ENCODE peak calls at places on chromosomes 1 and 21, in four cellular contexts. One of them, this sample, is unnamed.
A peak's percentile ranks its signal among the peaks of the same experiment; 100 is the strongest.

GRCh38 chr1:208235983-208236761 is 8.0 kb downstream of the PLXNA2 start:
- DNase-seq in A549: no peak
- DNase-seq in HepG2: peak; percentile 85
- DNase-seq in K562: peak; percentile 73
- DNase-seq in this sample: no peak

GRCh38 chr1:170175477-170175876 is 29.7 kb downstream of the NTMT2 start:
- DNase-seq in A549: no peak
- DNase-seq in HepG2: no peak
- DNase-seq in K562: no peak
- DNase-seq in this sample: no peak

GRCh38 chr21:44911384-44912157 is 9.1 kb downstream of the ITGB2 start:
- DNase-seq in A549: peak; percentile 56
- DNase-seq in HepG2: peak; percentile 46
- DNase-seq in K562: peak; percentile 68
- DNase-seq in this sample: no peak

GRCh38 chr1:31108861-31109260 is 43.3 kb upstream of the PUM1 start:
- DNase-seq in A549: no peak
- DNase-seq in HepG2: no peak
- DNase-seq in K562: no peak
- DNase-seq in this sample: no peak

GRCh38 chr1:10474613-10475507 is at the start of gene PEX14:
- DNase-seq in A549: peak; percentile 82
- DNase-seq in HepG2: peak; percentile 84
- DNase-seq in K562: peak; percentile 98
- DNase-seq in this sample: peak; percentile 94

GRCh38 chr1:70504176-70504820 is 93.2 kb downstream of the CTH start:
- DNase-seq in A549: peak; percentile 29
- DNase-seq in HepG2: peak; percentile 71
- DNase-seq in K562: peak; percentile 77
- DNase-seq in this sample: no peak

GRCh38 chr1:63023637-63024036 is 239.7 kb downstream of the ATG4C start:
- DNase-seq in A549: no peak
- DNase-seq in HepG2: no peak
- DNase-seq in K562: no peak
- DNase-seq in this sample: no peak

GRCh38 chr1:31787261-31787660 is 23.1 kb upstream of the ADGRB2 start:
- DNase-seq in A549: no peak
- DNase-seq in HepG2: no peak
- DNase-seq in K562: no peak
- DNase-seq in this sample: peak; percentile 5

GRCh38 chr1:160539896-160540858 is 17.1 kb upstream of the SLAMF6 start:
- DNase-seq in A549: no peak
- DNase-seq in HepG2: peak; percentile 9
- DNase-seq in K562: peak; percentile 99
- DNase-seq in this sample: no peak

GRCh38 chr1:2115008-2115921 is 65.1 kb downstream of the PRKCZ start:
- DNase-seq in A549: no peak
- DNase-seq in HepG2: no peak
- DNase-seq in K562: no peak
- DNase-seq in this sample: no peak

GRCh38 chr1:3468236-3469103 is 14.0 kb downstream of the ARHGEF16 start:
- DNase-seq in A549: no peak
- DNase-seq in HepG2: no peak
- DNase-seq in K562: no peak
- DNase-seq in this sample: peak; percentile 9

GRCh38 chr1:32128479-32128878 is 20.6 kb downstream of the KPNA6 start:
- DNase-seq in A549: no peak
- DNase-seq in HepG2: no peak
- DNase-seq in K562: no peak
- DNase-seq in this sample: no peak

GRCh38 chr1:186476306-186477040 is 15.6 kb upstream of the PDC start:
- DNase-seq in A549: no peak
- DNase-seq in HepG2: no peak
- DNase-seq in K562: no peak
- DNase-seq in this sample: no peak

GRCh38 chr1:39799770-39800470 is 11.3 kb upstream of the BMP8B start:
- DNase-seq in A549: peak; percentile 69
- DNase-seq in HepG2: peak; percentile 52
- DNase-seq in K562: peak; percentile 86
- DNase-seq in this sample: peak; percentile 88
- TF ChIP-seq HMGXB4 in A549: no peak
- TF ChIP-seq HMGXB4 in HepG2: no peak
- TF ChIP-seq HMGXB4 in K562: no peak
- TF ChIP-seq HMGXB4 in this sample: no peak

GRCh38 chr1:97174039-97174704 is 452.6 kb downstream of the PTBP2 start:
- DNase-seq in A549: no peak
- DNase-seq in HepG2: no peak
- DNase-seq in K562: no peak
- DNase-seq in this sample: no peak
- TF ChIP-seq NR3C1 in A549: no peak
- TF ChIP-seq NR3C1 in HepG2: no peak
- TF ChIP-seq NR3C1 in K562: no peak
- TF ChIP-seq NR3C1 in this sample: no peak

GRCh38 chr1:20401405-20402010 is 84.5 kb downstream of the CAMK2N1 start:
- DNase-seq in A549: no peak
- DNase-seq in HepG2: no peak
- DNase-seq in K562: no peak
- DNase-seq in this sample: no peak
- TF ChIP-seq HMGXB4 in A549: no peak
- TF ChIP-seq HMGXB4 in HepG2: no peak
- TF ChIP-seq HMGXB4 in K562: no peak
- TF ChIP-seq HMGXB4 in this sample: no peak

GRCh38 chr1:19342894-19343616 is 30.9 kb downstream of the SLC66A1 start:
- DNase-seq in A549: no peak
- DNase-seq in HepG2: no peak
- DNase-seq in K562: no peak
- DNase-seq in this sample: no peak

GRCh38 chr1:19345391-19345790 is 33.3 kb downstream of the SLC66A1 start:
- DNase-seq in A549: no peak
- DNase-seq in HepG2: no peak
- DNase-seq in K562: no peak
- DNase-seq in this sample: no peak

GRCh38 chr1:19343617-19344350 is 31.7 kb downstream of the SLC66A1 start:
- DNase-seq in A549: no peak
- DNase-seq in HepG2: no peak
- DNase-seq in K562: no peak
- DNase-seq in this sample: no peak

GRCh38 chr1:19344831-19345230 is 32.7 kb downstream of the SLC66A1 start:
- DNase-seq in A549: no peak
- DNase-seq in HepG2: no peak
- DNase-seq in K562: no peak
- DNase-seq in this sample: no peak

GRCh38 chr1:19344372-19344810 is 32.3 kb downstream of the SLC66A1 start:
- DNase-seq in A549: peak; percentile 44
- DNase-seq in HepG2: peak; percentile 30
- DNase-seq in K562: peak; percentile 67
- DNase-seq in this sample: peak; percentile 81
- TF ChIP-seq NR3C1 in A549: no peak
- TF ChIP-seq NR3C1 in HepG2: no peak
- TF ChIP-seq NR3C1 in K562: no peak
- TF ChIP-seq NR3C1 in this sample: no peak

GRCh38 chr1:212600071-212600915 is 8.3 kb upstream of the ATF3 start:
- DNase-seq in A549: no peak
- DNase-seq in HepG2: no peak
- DNase-seq in K562: no peak
- DNase-seq in this sample: no peak

GRCh38 chr1:212597495-212597894 is 11.1 kb upstream of the ATF3 start:
- DNase-seq in A549: no peak
- DNase-seq in HepG2: no peak
- DNase-seq in K562: no peak
- DNase-seq in this sample: no peak

GRCh38 chr1:212601524-212601923 is 7.0 kb upstream of the ATF3 start:
- DNase-seq in A549: no peak
- DNase-seq in HepG2: no peak
- DNase-seq in K562: no peak
- DNase-seq in this sample: no peak

GRCh38 chr1:212596798-212597197 is 11.8 kb upstream of the ATF3 start:
- DNase-seq in A549: no peak
- DNase-seq in HepG2: no peak
- DNase-seq in K562: no peak
- DNase-seq in this sample: no peak

DNA sequence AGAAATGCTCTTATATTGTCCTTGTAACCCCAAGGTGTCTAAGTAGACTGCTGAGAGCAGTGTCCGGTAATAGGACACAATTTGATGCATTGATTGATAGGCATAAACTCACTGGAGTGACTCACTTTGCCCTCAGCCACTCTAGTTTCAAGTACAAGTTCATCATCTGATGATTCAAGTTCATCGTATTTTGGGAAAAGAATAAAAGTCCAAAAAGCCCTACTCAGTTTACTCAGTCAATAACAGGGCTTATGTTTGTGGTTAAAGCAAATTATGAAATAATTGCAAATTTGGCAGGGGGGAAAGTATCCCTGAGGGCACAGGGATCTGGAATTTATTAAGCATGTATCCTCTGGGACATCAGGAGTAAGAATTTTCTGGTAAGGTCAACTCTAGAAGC is 7.6 kb upstream of the ATF3 start:
- DNase-seq in A549: no peak
- DNase-seq in HepG2: no peak
- DNase-seq in K562: no peak
- DNase-seq in this sample: no peak
- TF ChIP-seq HMGXB4 in A549: no peak
- TF ChIP-seq HMGXB4 in HepG2: no peak
- TF ChIP-seq HMGXB4 in K562: no peak
- TF ChIP-seq HMGXB4 in this sample: no peak

GRCh38 chr1:165109013-165109412 is 247.5 kb downstream of the LMX1A start:
- DNase-seq in A549: no peak
- DNase-seq in HepG2: no peak
- DNase-seq in K562: no peak
- DNase-seq in this sample: peak; percentile 25
- TF ChIP-seq NR3C1 in A549: no peak
- TF ChIP-seq NR3C1 in HepG2: no peak
- TF ChIP-seq NR3C1 in K562: no peak
- TF ChIP-seq NR3C1 in this sample: no peak

DNA sequence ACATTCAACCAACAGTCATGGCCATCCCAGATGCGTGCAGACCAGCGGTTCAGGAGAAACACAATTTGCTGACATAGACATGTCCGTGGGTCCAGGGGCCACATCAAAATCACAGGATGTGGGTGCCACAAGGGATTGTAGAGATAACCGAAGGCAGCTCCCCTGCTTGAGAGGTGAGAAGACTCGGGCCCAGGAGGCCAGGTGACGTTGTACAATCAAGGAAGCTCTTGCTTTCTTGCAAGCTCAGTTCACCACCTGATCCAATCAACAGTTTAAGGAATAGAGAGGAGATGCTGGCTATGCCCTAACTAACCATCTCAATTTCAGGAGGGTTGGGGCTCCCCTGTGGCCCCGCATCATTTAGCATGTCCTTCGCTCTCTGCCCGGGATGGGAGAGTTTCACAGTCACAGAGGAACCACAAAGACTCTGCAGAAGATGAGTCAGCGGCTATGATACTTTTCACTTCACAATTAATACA is 19.5 kb downstream of the UBASH3A start:
- DNase-seq in A549: no peak
- DNase-seq in HepG2: no peak
- DNase-seq in K562: no peak
- DNase-seq in this sample: no peak
- TF ChIP-seq HMGXB4 in A549: no peak
- TF ChIP-seq HMGXB4 in HepG2: no peak
- TF ChIP-seq HMGXB4 in K562: no peak
- TF ChIP-seq HMGXB4 in this sample: no peak

DNA sequence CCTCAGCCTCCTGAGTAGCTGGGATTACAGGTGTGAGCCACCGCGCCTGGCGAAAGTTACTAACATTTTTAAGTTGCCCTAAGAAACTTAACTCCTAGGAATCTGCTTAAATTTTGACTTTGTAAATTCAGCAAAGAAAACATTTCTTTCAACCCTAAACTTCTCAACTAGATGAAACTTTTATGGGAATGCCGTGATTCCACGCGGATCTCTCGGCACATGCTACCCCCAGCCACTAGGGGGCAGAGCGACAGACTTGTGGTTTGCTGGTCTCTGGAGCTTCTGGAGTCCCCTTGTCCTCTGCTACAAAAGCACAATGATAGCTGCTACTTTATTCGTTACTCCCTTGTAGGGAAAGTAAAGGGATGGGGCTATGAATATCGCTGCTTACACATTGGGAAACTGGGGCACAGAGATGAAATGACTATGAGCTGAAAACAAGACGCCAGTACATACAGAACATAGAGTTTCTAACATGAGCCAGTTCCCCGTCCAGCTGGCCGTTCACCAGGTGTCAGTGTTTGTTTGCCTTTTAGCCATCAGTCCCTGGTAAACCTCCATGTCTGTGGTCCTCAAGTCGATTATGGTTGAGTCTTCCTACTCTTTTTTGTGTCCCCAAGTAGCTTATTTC is 114.7 kb downstream of the PBX1 start:
- DNase-seq in A549: peak; percentile 61
- DNase-seq in HepG2: peak; percentile 29
- DNase-seq in K562: peak; percentile 68
- DNase-seq in this sample: peak; percentile 72
- TF ChIP-seq NR3C1 in A549: no peak
- TF ChIP-seq NR3C1 in HepG2: no peak
- TF ChIP-seq NR3C1 in K562: no peak
- TF ChIP-seq NR3C1 in this sample: no peak